ENCODE peak calls at places on chromosomes 12 and 14, in four cellular contexts. U is AG09309, M is neural progenitor cell, Y is fibroblast of mammary gland. C is an unnamed sample.

GRCh38 chr12:80241576-80242273 is 142.4 kb downstream of the OTOGL start:
- DNase-seq in U (peak), M (no peak), Y (peak), C (peak)

GRCh38 chr14:99590746-99591555 is 13.1 kb downstream of the CCDC85C start:
- DNase-seq in U (no peak), M (no peak), Y (peak), C (peak)

GRCh38 chr12:6954754-6955461 is 3.8 kb downstream of the PTPN6 start:
- DNase-seq in U (no peak), M (no peak), Y (no peak), C (no peak)

GRCh38 chr12:62736596-62736995 is 198.4 kb downstream of the PPM1H start:
- DNase-seq in U (no peak), M (no peak), Y (no peak), C (no peak)

GRCh38 chr12:130041983-130042812 is 120.1 kb upstream of the FZD10 start:
- DNase-seq in U (no peak), M (peak), Y (no peak), C (no peak)

GRCh38 chr12:112971248-112971647 is 7.1 kb upstream of the OAS2 start:
- DNase-seq in U (no peak), M (no peak), Y (peak), C (no peak)

GRCh38 chr12:65019696-65020095 is 101.4 kb downstream of the WIF1 start:
- DNase-seq in U (no peak), M (no peak), Y (no peak), C (no peak)

GRCh38 chr14:89504602-89505320 is 87.7 kb upstream of the FOXN3 start:
- DNase-seq in U (peak), M (no peak), Y (peak), C (peak)

GRCh38 chr12:105257321-105257728 is 21.4 kb upstream of the APPL2 start:
- DNase-seq in U (peak), M (no peak), Y (peak), C (peak)

GRCh38 chr12:4435537-4435936 is 10.1 kb downstream of the FGF6 start:
- DNase-seq in U (no peak), M (no peak), Y (no peak), C (no peak)

GRCh38 chr14:33959692-33960151 is 8.8 kb upstream of the EGLN3 start:
- DNase-seq in U (no peak), M (peak), Y (no peak), C (no peak)

GRCh38 chr12:105334001-105334400 is 3.5 kb downstream of the C12orf75 start:
- DNase-seq in U (no peak), M (no peak), Y (peak), C (peak)

GRCh38 chr14:87000071-87000470 is 992.9 kb downstream of the GALC start:
- DNase-seq in U (no peak), M (peak), Y (no peak), C (no peak)

GRCh38 chr12:14612895-14613294 is 45.2 kb upstream of the PLBD1 start:
- DNase-seq in U (no peak), M (no peak), Y (no peak), C (no peak)

GRCh38 chr14:92323031-92323915 is at the start of gene SLC24A4:
- DNase-seq in U (no peak), M (peak), Y (no peak), C (no peak)

GRCh38 chr14:77409131-77409533 is 14.2 kb downstream of the NOXRED1 start:
- DNase-seq in U (no peak), M (peak), Y (peak), C (no peak)

GRCh38 chr12:91566328-91567099 is 383.9 kb upstream of the DCN start:
- DNase-seq in U (no peak), M (no peak), Y (no peak), C (no peak)

GRCh38 chr12:104958946-104959841 is 1.1 kb upstream of the SLC41A2 start:
- DNase-seq in U (no peak), M (no peak), Y (peak), C (peak)

GRCh38 chr12:54215990-54216579 is 27.3 kb upstream of the SMUG1 start:
- DNase-seq in U (no peak), M (no peak), Y (peak), C (no peak)

GRCh38 chr12:118371354-118372282 is 1.1 kb downstream of the TAOK3 start:
- DNase-seq in U (no peak), M (peak), Y (no peak), C (no peak)

GRCh38 chr12:100942984-100943749 is 148.6 kb downstream of the ANO4 start:
- DNase-seq in U (no peak), M (no peak), Y (no peak), C (no peak)
- TF ChIP-seq CTCF in U (no peak), M (no peak), Y (no peak), C (no peak)

DNA sequence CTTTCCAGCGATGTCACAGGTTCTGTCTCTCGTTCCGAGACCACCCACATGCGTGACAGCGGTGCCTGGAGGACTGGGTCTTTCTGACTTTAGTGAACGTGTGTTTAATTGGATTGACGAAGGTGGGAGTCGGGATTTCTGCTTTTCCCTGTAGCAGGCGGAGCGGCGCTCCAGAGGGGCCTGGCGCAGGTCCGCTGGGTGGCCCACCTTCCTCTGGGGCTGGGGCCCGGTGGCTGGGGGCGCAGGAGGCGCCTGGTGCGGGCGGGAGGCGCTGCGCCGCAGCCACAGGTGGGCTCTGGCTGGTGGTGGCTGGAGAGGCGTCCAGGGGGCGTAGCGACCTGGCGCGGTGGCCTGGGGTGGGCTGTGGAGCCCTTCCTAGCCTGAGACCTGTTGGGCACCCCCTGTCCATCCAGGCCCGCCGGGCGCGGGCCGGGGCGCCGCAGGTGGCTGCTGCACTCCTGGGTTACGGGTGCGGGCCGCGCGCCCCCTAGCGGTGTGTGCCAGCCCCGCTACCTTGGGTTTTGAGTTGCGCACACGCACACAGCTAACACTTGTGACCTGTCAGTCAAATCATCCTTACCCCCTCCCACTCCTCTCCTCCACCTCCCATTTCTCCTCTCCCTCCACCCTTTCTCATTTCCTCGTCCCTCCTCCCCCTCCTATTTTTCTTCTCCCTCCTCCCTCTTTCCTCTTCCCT is 2.0 kb downstream of the MEG3 start:
- DNase-seq in U (peak), M (no peak), Y (peak), C (peak)
- TF ChIP-seq CTCF in U (peak), M (no peak), Y (peak), C (peak)

DNA sequence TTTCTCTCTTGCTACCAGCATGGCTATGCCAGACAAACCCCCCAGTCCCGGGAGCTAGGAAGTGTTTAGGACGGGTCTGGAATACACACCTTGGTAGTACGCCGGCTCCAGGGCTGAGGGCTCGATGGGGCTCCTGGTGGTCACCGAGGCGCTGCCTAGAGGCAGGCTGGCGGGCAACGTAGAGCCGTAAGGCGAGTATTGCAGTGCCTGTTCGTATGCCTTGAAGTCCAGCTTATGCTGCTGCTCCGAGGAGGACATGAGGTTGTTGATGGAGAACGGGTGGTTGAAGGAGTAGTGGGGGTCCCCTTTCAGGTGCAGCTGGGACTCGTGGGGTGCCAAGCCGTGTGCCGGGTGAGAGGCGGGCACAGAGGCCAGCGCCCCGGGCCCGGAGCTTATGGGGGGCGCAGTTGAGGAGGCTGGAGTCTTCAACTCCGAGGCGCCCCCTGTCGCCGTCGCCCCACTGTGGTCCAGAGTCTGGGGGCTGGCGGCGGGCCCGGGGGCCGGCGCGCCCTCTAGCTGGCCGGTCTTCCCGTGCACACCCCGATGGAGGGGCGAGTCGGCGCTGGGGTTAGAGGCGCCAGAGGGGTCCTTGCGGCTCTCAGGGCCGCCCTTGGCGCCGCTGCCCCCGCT is 3.6 kb downstream of the FOXA1 start:
- DNase-seq in U (no peak), M (peak), Y (no peak), C (no peak)
- TF ChIP-seq CTCF in U (no peak), M (peak), Y (no peak), C (peak)

GRCh38 chr12:94225924-94226630 is 77.7 kb downstream of the PLXNC1 start:
- DNase-seq in U (no peak), M (peak), Y (no peak), C (no peak)
- TF ChIP-seq CTCF in U (no peak), M (no peak), Y (no peak), C (no peak)

GRCh38 chr12:95789126-95790024 is 1.2 kb downstream of the NTN4 start:
- DNase-seq in U (no peak), M (peak), Y (no peak), C (no peak)
- TF ChIP-seq CTCF in U (no peak), M (no peak), Y (no peak), C (no peak)

DNA sequence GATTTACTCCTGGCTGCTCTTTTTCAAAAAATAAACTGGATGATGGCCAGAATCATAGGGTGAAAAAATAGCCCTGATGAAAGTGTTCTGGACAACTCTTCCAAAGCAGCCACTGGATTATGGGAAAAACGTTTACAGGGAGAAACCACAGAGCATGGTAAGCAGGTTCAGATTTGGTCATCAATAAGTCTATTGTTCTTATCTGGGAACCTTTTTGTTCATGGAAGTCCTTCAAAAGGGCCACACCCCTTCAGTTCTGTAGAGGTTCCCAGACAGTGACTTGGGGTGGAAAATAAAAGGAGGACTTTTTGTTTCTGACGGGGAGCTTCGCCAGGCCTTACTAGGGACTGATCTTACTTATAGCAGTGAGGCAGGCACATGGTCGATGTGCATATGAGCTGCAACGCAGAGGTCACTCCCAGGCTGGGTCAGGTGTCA is 117.4 kb upstream of the SLC38A2 start:
- DNase-seq in U (no peak), M (no peak), Y (peak), C (peak)
- TF ChIP-seq CTCF in U (no peak), M (no peak), Y (no peak), C (no peak)

C was measured in astrocyte of the spinal cord.